ENCODE peak calls at places on chromosomes 7 and 10, in five cellular contexts. Q is body of pancreas; E is iris pigment epithelial cell; P is right lobe of liver; F is activated T-cell treated with anti-CD3 and anti-CD28 coated beads, Interleukin-2, amount 50 U/mL, for 4 hours. J is an unnamed sample.

GRCh38 chr10:132333386-132333785 is 1.4 kb downstream of the LRRC27 start:
- DNase-seq in P (no peak), Q (no peak), E (no peak), F (no peak), J (no peak)

GRCh38 chr7:106864298-106865081 is 592 bp upstream of the PIK3CG start:
- DNase-seq in F (no peak), Q (no peak), E (no peak), P (no peak), J (no peak)

GRCh38 chr7:70354409-70355169 is 756.3 kb downstream of the AUTS2 start:
- DNase-seq in Q (no peak), P (no peak), E (no peak), F (no peak), J (no peak)

GRCh38 chr10:131207176-131207575 is 104.3 kb downstream of the TCERG1L start:
- DNase-seq in E (no peak), F (no peak), Q (peak), P (no peak), J (no peak)

GRCh38 chr7:149662591-149663095 is 110.7 kb downstream of the ZNF467 start:
- DNase-seq in E (peak), P (peak), F (peak), Q (peak), J (peak)

GRCh38 chr10:92125169-92125543 is 165.7 kb downstream of the CPEB3 start:
- DNase-seq in E (no peak), Q (peak), F (no peak), P (no peak), J (no peak)

GRCh38 chr10:80163741-80164341 is 31.3 kb downstream of the PLAC9 start:
- DNase-seq in Q (no peak), F (no peak), E (peak), P (no peak), J (peak)

GRCh38 chr7:6188395-6188794 is 84.0 kb downstream of the CYTH3 start:
- DNase-seq in F (no peak), E (no peak), Q (no peak), P (no peak), J (no peak)

GRCh38 chr10:30098624-30099023 is 39.2 kb upstream of the JCAD start:
- DNase-seq in P (no peak), Q (no peak), F (no peak), E (peak), J (peak)

GRCh38 chr10:88288621-88289059 is 294.5 kb downstream of the RNLS start:
- DNase-seq in F (no peak), E (no peak), P (no peak), Q (no peak), J (no peak)

GRCh38 chr7:35258125-35258890 is 4.4 kb upstream of the TBX20 start:
- DNase-seq in E (no peak), Q (no peak), P (no peak), F (no peak), J (no peak)

GRCh38 chr7:38054199-38054598 is 123.8 kb upstream of the STARD3NL start:
- DNase-seq in E (no peak), F (no peak), P (no peak), Q (no peak), J (no peak)

GRCh38 chr7:139799586-139799985 is 21.8 kb upstream of the HIPK2 start:
- DNase-seq in F (no peak), P (no peak), Q (no peak), E (no peak), J (no peak)

GRCh38 chr7:130290745-130291144 is 2.2 kb upstream of the CPA4 start:
- DNase-seq in E (peak), P (no peak), Q (peak), F (no peak), J (peak)

GRCh38 chr7:101217388-101218235 is at the start of the genes PLOD3 and ZNHIT1:
- DNase-seq in E (peak), Q (peak), P (peak), F (peak), J (peak)

GRCh38 chr10:35640474-35640873 is 1.6 kb downstream of the FZD8 start:
- DNase-seq in Q (peak), F (peak), P (peak), E (peak), J (peak)

GRCh38 chr7:34759477-34760125 is 101.6 kb downstream of the NPSR1 start:
- DNase-seq in F (no peak), Q (no peak), P (no peak), E (peak), J (peak)

GRCh38 chr7:34389332-34390078 is 268.5 kb upstream of the NPSR1 start:
- DNase-seq in E (no peak), F (no peak), Q (no peak), P (no peak), J (no peak)

GRCh38 chr7:77327932-77328628 is 88.1 kb downstream of the GSAP start:
- DNase-seq in E (no peak), P (no peak), F (no peak), Q (no peak), J (peak)

GRCh38 chr7:43071604-43072003 is 40.8 kb upstream of the HECW1 start:
- DNase-seq in E (peak), Q (no peak), P (no peak), F (no peak), J (peak)